ENCODE peak calls at places on chromosomes 12 and 14, in four cellular contexts. One of them, this sample, is unnamed.

GRCh38 chr12:81284137-81284536 is 206.3 kb downstream of the ACSS3 start:
- DNase-seq in activated CD8-positive, alpha-beta T cell treated with anti-CD3 and anti-CD28 coated beads for 36 hours: no peak
- DNase-seq in activated CD4-positive, alpha-beta T cell treated with anti-CD3 and anti-CD28 coated beads for 24 hours: no peak
- DNase-seq in AG10803: no peak
- DNase-seq in this sample: no peak

GRCh38 chr12:41011939-41012338 is 176.2 kb upstream of the PDZRN4 start:
- DNase-seq in activated CD8-positive, alpha-beta T cell treated with anti-CD3 and anti-CD28 coated beads for 36 hours: no peak
- DNase-seq in activated CD4-positive, alpha-beta T cell treated with anti-CD3 and anti-CD28 coated beads for 24 hours: no peak
- DNase-seq in AG10803: no peak
- DNase-seq in this sample: no peak

GRCh38 chr12:111446044-111446581 is 40.4 kb downstream of the SH2B3 start:
- DNase-seq in activated CD8-positive, alpha-beta T cell treated with anti-CD3 and anti-CD28 coated beads for 36 hours: no peak
- DNase-seq in activated CD4-positive, alpha-beta T cell treated with anti-CD3 and anti-CD28 coated beads for 24 hours: no peak
- DNase-seq in AG10803: peak
- DNase-seq in this sample: peak

GRCh38 chr12:100868487-100868886 is 73.9 kb downstream of the ANO4 start:
- DNase-seq in activated CD8-positive, alpha-beta T cell treated with anti-CD3 and anti-CD28 coated beads for 36 hours: no peak
- DNase-seq in activated CD4-positive, alpha-beta T cell treated with anti-CD3 and anti-CD28 coated beads for 24 hours: no peak
- DNase-seq in AG10803: peak
- DNase-seq in this sample: peak

GRCh38 chr14:52266179-52266578 is 1.3 kb upstream of the PTGDR start:
- DNase-seq in activated CD8-positive, alpha-beta T cell treated with anti-CD3 and anti-CD28 coated beads for 36 hours: no peak
- DNase-seq in activated CD4-positive, alpha-beta T cell treated with anti-CD3 and anti-CD28 coated beads for 24 hours: no peak
- DNase-seq in AG10803: peak
- DNase-seq in this sample: peak

GRCh38 chr12:5873341-5873919 is 71.6 kb downstream of the ANO2 start:
- DNase-seq in activated CD8-positive, alpha-beta T cell treated with anti-CD3 and anti-CD28 coated beads for 36 hours: no peak
- DNase-seq in activated CD4-positive, alpha-beta T cell treated with anti-CD3 and anti-CD28 coated beads for 24 hours: no peak
- DNase-seq in AG10803: no peak
- DNase-seq in this sample: no peak

GRCh38 chr12:118064608-118065007 is 3.6 kb upstream of the WSB2 start:
- DNase-seq in activated CD8-positive, alpha-beta T cell treated with anti-CD3 and anti-CD28 coated beads for 36 hours: peak
- DNase-seq in activated CD4-positive, alpha-beta T cell treated with anti-CD3 and anti-CD28 coated beads for 24 hours: no peak
- DNase-seq in AG10803: no peak
- DNase-seq in this sample: no peak

GRCh38 chr14:99357856-99358390 is 85.9 kb upstream of the BCL11B start:
- DNase-seq in activated CD8-positive, alpha-beta T cell treated with anti-CD3 and anti-CD28 coated beads for 36 hours: no peak
- DNase-seq in activated CD4-positive, alpha-beta T cell treated with anti-CD3 and anti-CD28 coated beads for 24 hours: no peak
- DNase-seq in AG10803: no peak
- DNase-seq in this sample: no peak

GRCh38 chr12:20524113-20524512 is 155.8 kb downstream of the PDE3A start:
- DNase-seq in activated CD8-positive, alpha-beta T cell treated with anti-CD3 and anti-CD28 coated beads for 36 hours: no peak
- DNase-seq in activated CD4-positive, alpha-beta T cell treated with anti-CD3 and anti-CD28 coated beads for 24 hours: no peak
- DNase-seq in AG10803: no peak
- DNase-seq in this sample: no peak

GRCh38 chr12:2156333-2156732 is 103.5 kb downstream of the CACNA1C start:
- DNase-seq in activated CD8-positive, alpha-beta T cell treated with anti-CD3 and anti-CD28 coated beads for 36 hours: no peak
- DNase-seq in activated CD4-positive, alpha-beta T cell treated with anti-CD3 and anti-CD28 coated beads for 24 hours: no peak
- DNase-seq in AG10803: no peak
- DNase-seq in this sample: no peak

GRCh38 chr12:100234166-100234565 is 32.7 kb downstream of the DEPDC4 start:
- DNase-seq in activated CD8-positive, alpha-beta T cell treated with anti-CD3 and anti-CD28 coated beads for 36 hours: no peak
- DNase-seq in activated CD4-positive, alpha-beta T cell treated with anti-CD3 and anti-CD28 coated beads for 24 hours: no peak
- DNase-seq in AG10803: peak
- DNase-seq in this sample: peak

GRCh38 chr14:65366802-65367570 is 45.5 kb upstream of the FUT8 start:
- DNase-seq in activated CD8-positive, alpha-beta T cell treated with anti-CD3 and anti-CD28 coated beads for 36 hours: no peak
- DNase-seq in activated CD4-positive, alpha-beta T cell treated with anti-CD3 and anti-CD28 coated beads for 24 hours: no peak
- DNase-seq in AG10803: no peak
- DNase-seq in this sample: no peak

GRCh38 chr12:114335607-114336006 is 70.3 kb downstream of the TBX5 start:
- DNase-seq in activated CD8-positive, alpha-beta T cell treated with anti-CD3 and anti-CD28 coated beads for 36 hours: no peak
- DNase-seq in activated CD4-positive, alpha-beta T cell treated with anti-CD3 and anti-CD28 coated beads for 24 hours: no peak
- DNase-seq in AG10803: no peak
- DNase-seq in this sample: no peak

GRCh38 chr12:63150255-63151060 is 543 bp downstream of the AVPR1A start:
- DNase-seq in activated CD8-positive, alpha-beta T cell treated with anti-CD3 and anti-CD28 coated beads for 36 hours: peak
- DNase-seq in activated CD4-positive, alpha-beta T cell treated with anti-CD3 and anti-CD28 coated beads for 24 hours: no peak
- DNase-seq in AG10803: no peak
- DNase-seq in this sample: no peak

GRCh38 chr12:117836999-117837736 is 131.6 kb downstream of the KSR2 start:
- DNase-seq in activated CD8-positive, alpha-beta T cell treated with anti-CD3 and anti-CD28 coated beads for 36 hours: peak
- DNase-seq in activated CD4-positive, alpha-beta T cell treated with anti-CD3 and anti-CD28 coated beads for 24 hours: peak
- DNase-seq in AG10803: peak
- DNase-seq in this sample: peak

GRCh38 chr14:68956728-68957127 is 22.4 kb downstream of the ACTN1 start:
- DNase-seq in activated CD8-positive, alpha-beta T cell treated with anti-CD3 and anti-CD28 coated beads for 36 hours: no peak
- DNase-seq in activated CD4-positive, alpha-beta T cell treated with anti-CD3 and anti-CD28 coated beads for 24 hours: no peak
- DNase-seq in AG10803: peak
- DNase-seq in this sample: peak

GRCh38 chr12:110746550-110746949 is 3.9 kb upstream of the PPP1CC start:
- DNase-seq in activated CD8-positive, alpha-beta T cell treated with anti-CD3 and anti-CD28 coated beads for 36 hours: no peak
- DNase-seq in activated CD4-positive, alpha-beta T cell treated with anti-CD3 and anti-CD28 coated beads for 24 hours: no peak
- DNase-seq in AG10803: no peak
- DNase-seq in this sample: no peak

GRCh38 chr12:123966596-123966995 is 6.0 kb downstream of the CCDC92 start:
- DNase-seq in activated CD8-positive, alpha-beta T cell treated with anti-CD3 and anti-CD28 coated beads for 36 hours: no peak
- DNase-seq in activated CD4-positive, alpha-beta T cell treated with anti-CD3 and anti-CD28 coated beads for 24 hours: no peak
- DNase-seq in AG10803: peak
- DNase-seq in this sample: peak

GRCh38 chr14:102870994-102871831 is 51.2 kb upstream of the AMN start:
- DNase-seq in activated CD8-positive, alpha-beta T cell treated with anti-CD3 and anti-CD28 coated beads for 36 hours: no peak
- DNase-seq in activated CD4-positive, alpha-beta T cell treated with anti-CD3 and anti-CD28 coated beads for 24 hours: no peak
- DNase-seq in AG10803: no peak
- DNase-seq in this sample: no peak

GRCh38 chr12:26666286-26666685 is 166.7 kb downstream of the ITPR2 start:
- DNase-seq in activated CD8-positive, alpha-beta T cell treated with anti-CD3 and anti-CD28 coated beads for 36 hours: no peak
- DNase-seq in activated CD4-positive, alpha-beta T cell treated with anti-CD3 and anti-CD28 coated beads for 24 hours: no peak
- DNase-seq in AG10803: peak
- DNase-seq in this sample: no peak

GRCh38 chr14:23167006-23167847 is 16.2 kb downstream of the SLC7A8 start:
- DNase-seq in activated CD8-positive, alpha-beta T cell treated with anti-CD3 and anti-CD28 coated beads for 36 hours: no peak
- DNase-seq in activated CD4-positive, alpha-beta T cell treated with anti-CD3 and anti-CD28 coated beads for 24 hours: no peak
- DNase-seq in AG10803: no peak
- DNase-seq in this sample: no peak

GRCh38 chr14:57987051-57987450 is 121.2 kb upstream of the SLC35F4 start:
- DNase-seq in activated CD8-positive, alpha-beta T cell treated with anti-CD3 and anti-CD28 coated beads for 36 hours: no peak
- DNase-seq in activated CD4-positive, alpha-beta T cell treated with anti-CD3 and anti-CD28 coated beads for 24 hours: no peak
- DNase-seq in AG10803: peak
- DNase-seq in this sample: no peak

GRCh38 chr14:36579001-36579555 is 3.3 kb downstream of the NKX2-8 start:
- DNase-seq in activated CD8-positive, alpha-beta T cell treated with anti-CD3 and anti-CD28 coated beads for 36 hours: no peak
- DNase-seq in activated CD4-positive, alpha-beta T cell treated with anti-CD3 and anti-CD28 coated beads for 24 hours: no peak
- DNase-seq in AG10803: no peak
- DNase-seq in this sample: no peak

GRCh38 chr12:88006351-88006750 is 22.9 kb downstream of the C12orf50 start:
- DNase-seq in activated CD8-positive, alpha-beta T cell treated with anti-CD3 and anti-CD28 coated beads for 36 hours: no peak
- DNase-seq in activated CD4-positive, alpha-beta T cell treated with anti-CD3 and anti-CD28 coated beads for 24 hours: no peak
- DNase-seq in AG10803: no peak
- DNase-seq in this sample: no peak

GRCh38 chr14:105401699-105402098 is 3.4 kb downstream of the TEX22 start:
- DNase-seq in activated CD8-positive, alpha-beta T cell treated with anti-CD3 and anti-CD28 coated beads for 36 hours: no peak
- DNase-seq in activated CD4-positive, alpha-beta T cell treated with anti-CD3 and anti-CD28 coated beads for 24 hours: no peak
- DNase-seq in AG10803: no peak
- DNase-seq in this sample: no peak

GRCh38 chr14:100904307-100905019 is 941 bp upstream of the RTL1 start:
- DNase-seq in activated CD8-positive, alpha-beta T cell treated with anti-CD3 and anti-CD28 coated beads for 36 hours: no peak
- DNase-seq in activated CD4-positive, alpha-beta T cell treated with anti-CD3 and anti-CD28 coated beads for 24 hours: no peak
- DNase-seq in AG10803: no peak
- DNase-seq in this sample: no peak

GRCh38 chr14:73787760-73788508 is 63.7 kb upstream of the PTGR2 start:
- DNase-seq in activated CD8-positive, alpha-beta T cell treated with anti-CD3 and anti-CD28 coated beads for 36 hours: peak
- DNase-seq in activated CD4-positive, alpha-beta T cell treated with anti-CD3 and anti-CD28 coated beads for 24 hours: no peak
- DNase-seq in AG10803: no peak
- DNase-seq in this sample: no peak

GRCh38 chr12:105574056-105574715 is 243.7 kb downstream of the C12orf75 start:
- DNase-seq in activated CD8-positive, alpha-beta T cell treated with anti-CD3 and anti-CD28 coated beads for 36 hours: no peak
- DNase-seq in activated CD4-positive, alpha-beta T cell treated with anti-CD3 and anti-CD28 coated beads for 24 hours: no peak
- DNase-seq in AG10803: peak
- DNase-seq in this sample: peak

GRCh38 chr12:124390442-124391116 is 95.7 kb downstream of the RFLNA start:
- DNase-seq in activated CD8-positive, alpha-beta T cell treated with anti-CD3 and anti-CD28 coated beads for 36 hours: no peak
- DNase-seq in activated CD4-positive, alpha-beta T cell treated with anti-CD3 and anti-CD28 coated beads for 24 hours: no peak
- DNase-seq in AG10803: peak
- DNase-seq in this sample: peak

GRCh38 chr14:21385170-21385904 is 1.5 kb upstream of the SUPT16H start:
- DNase-seq in activated CD8-positive, alpha-beta T cell treated with anti-CD3 and anti-CD28 coated beads for 36 hours: peak
- DNase-seq in activated CD4-positive, alpha-beta T cell treated with anti-CD3 and anti-CD28 coated beads for 24 hours: no peak
- DNase-seq in AG10803: no peak
- DNase-seq in this sample: peak

GRCh38 chr12:127998936-127999467 is 268.0 kb upstream of the TMEM132C start:
- DNase-seq in activated CD8-positive, alpha-beta T cell treated with anti-CD3 and anti-CD28 coated beads for 36 hours: no peak
- DNase-seq in activated CD4-positive, alpha-beta T cell treated with anti-CD3 and anti-CD28 coated beads for 24 hours: no peak
- DNase-seq in AG10803: no peak
- DNase-seq in this sample: peak

GRCh38 chr14:68047910-68048309 is 228.3 kb downstream of the RAD51B start:
- DNase-seq in activated CD8-positive, alpha-beta T cell treated with anti-CD3 and anti-CD28 coated beads for 36 hours: no peak
- DNase-seq in activated CD4-positive, alpha-beta T cell treated with anti-CD3 and anti-CD28 coated beads for 24 hours: no peak
- DNase-seq in AG10803: peak
- DNase-seq in this sample: no peak

GRCh38 chr14:74771409-74771808 is 8.3 kb downstream of the YLPM1 start:
- DNase-seq in activated CD8-positive, alpha-beta T cell treated with anti-CD3 and anti-CD28 coated beads for 36 hours: no peak
- DNase-seq in activated CD4-positive, alpha-beta T cell treated with anti-CD3 and anti-CD28 coated beads for 24 hours: no peak
- DNase-seq in AG10803: no peak
- DNase-seq in this sample: no peak

This sample was measured in RPMI7951.